ENCODE peak calls at places on chromosomes 5 and 9, in five cellular contexts. One of them, this sample, is unnamed.

GRCh38 chr5:154611341-154611767 is 133.3 kb upstream of the HAND1 start:
- DNase-seq in tibial artery: no peak
- DNase-seq in CD4-positive, alpha-beta T cell: no peak
- DNase-seq in iPS DF 6.9: no peak
- DNase-seq in lower lobe of right lung: no peak
- DNase-seq in this sample: no peak

GRCh38 chr5:180558232-180558631 is 33.1 kb downstream of the SCGB3A1 start:
- DNase-seq in tibial artery: no peak
- DNase-seq in CD4-positive, alpha-beta T cell: no peak
- DNase-seq in iPS DF 6.9: no peak
- DNase-seq in lower lobe of right lung: no peak
- DNase-seq in this sample: no peak

GRCh38 chr9:82054264-82055015 is 65.9 kb downstream of the SPATA31D1 start:
- DNase-seq in tibial artery: no peak
- DNase-seq in CD4-positive, alpha-beta T cell: no peak
- DNase-seq in iPS DF 6.9: no peak
- DNase-seq in lower lobe of right lung: no peak
- DNase-seq in this sample: no peak

GRCh38 chr9:99478469-99479027 is 256.5 kb downstream of the SEC61B start:
- DNase-seq in tibial artery: no peak
- DNase-seq in CD4-positive, alpha-beta T cell: no peak
- DNase-seq in iPS DF 6.9: no peak
- DNase-seq in lower lobe of right lung: no peak
- DNase-seq in this sample: no peak

GRCh38 chr5:35963381-35963843 is 25.0 kb upstream of the CAPSL start:
- DNase-seq in tibial artery: no peak
- DNase-seq in CD4-positive, alpha-beta T cell: no peak
- DNase-seq in iPS DF 6.9: no peak
- DNase-seq in lower lobe of right lung: no peak
- DNase-seq in this sample: no peak

GRCh38 chr9:88535932-88536324 is 950 bp downstream of the NXNL2 start:
- DNase-seq in tibial artery: peak; percentile 33
- DNase-seq in CD4-positive, alpha-beta T cell: no peak
- DNase-seq in iPS DF 6.9: no peak
- DNase-seq in lower lobe of right lung: no peak
- DNase-seq in this sample: no peak

GRCh38 chr5:157917909-157918809 is 59.2 kb upstream of the CLINT1 start:
- DNase-seq in tibial artery: peak; percentile 54
- DNase-seq in CD4-positive, alpha-beta T cell: peak; percentile 43
- DNase-seq in iPS DF 6.9: peak; percentile 48
- DNase-seq in lower lobe of right lung: peak; percentile 70
- DNase-seq in this sample: peak; percentile 56

GRCh38 chr9:71929223-71929622 is 17.8 kb downstream of the C9orf85 start:
- DNase-seq in tibial artery: no peak
- DNase-seq in CD4-positive, alpha-beta T cell: no peak
- DNase-seq in iPS DF 6.9: no peak
- DNase-seq in lower lobe of right lung: no peak
- DNase-seq in this sample: peak; percentile 94

GRCh38 chr5:39740404-39740803 is 315.6 kb upstream of the DAB2 start:
- DNase-seq in tibial artery: no peak
- DNase-seq in CD4-positive, alpha-beta T cell: no peak
- DNase-seq in iPS DF 6.9: no peak
- DNase-seq in lower lobe of right lung: no peak
- DNase-seq in this sample: no peak

GRCh38 chr5:10552183-10553143 is 11.4 kb upstream of the ANKRD33B start:
- DNase-seq in tibial artery: no peak
- DNase-seq in CD4-positive, alpha-beta T cell: no peak
- DNase-seq in iPS DF 6.9: no peak
- DNase-seq in lower lobe of right lung: no peak
- DNase-seq in this sample: peak; percentile 22

GRCh38 chr9:37441776-37442370 is 19.4 kb downstream of the GRHPR start:
- DNase-seq in tibial artery: no peak
- DNase-seq in CD4-positive, alpha-beta T cell: no peak
- DNase-seq in iPS DF 6.9: no peak
- DNase-seq in lower lobe of right lung: no peak
- DNase-seq in this sample: no peak

GRCh38 chr9:37443566-37443965 is 21.1 kb downstream of the GRHPR start:
- DNase-seq in tibial artery: no peak
- DNase-seq in CD4-positive, alpha-beta T cell: no peak
- DNase-seq in iPS DF 6.9: no peak
- DNase-seq in lower lobe of right lung: no peak
- DNase-seq in this sample: no peak

GRCh38 chr9:37445832-37446231 is 19.4 kb downstream of the ZBTB5 start:
- DNase-seq in tibial artery: no peak
- DNase-seq in CD4-positive, alpha-beta T cell: no peak
- DNase-seq in iPS DF 6.9: no peak
- DNase-seq in lower lobe of right lung: no peak
- DNase-seq in this sample: no peak

GRCh38 chr9:37444890-37445289 is 20.4 kb downstream of the ZBTB5 start:
- DNase-seq in tibial artery: no peak
- DNase-seq in CD4-positive, alpha-beta T cell: no peak
- DNase-seq in iPS DF 6.9: no peak
- DNase-seq in lower lobe of right lung: no peak
- DNase-seq in this sample: no peak

DNA sequence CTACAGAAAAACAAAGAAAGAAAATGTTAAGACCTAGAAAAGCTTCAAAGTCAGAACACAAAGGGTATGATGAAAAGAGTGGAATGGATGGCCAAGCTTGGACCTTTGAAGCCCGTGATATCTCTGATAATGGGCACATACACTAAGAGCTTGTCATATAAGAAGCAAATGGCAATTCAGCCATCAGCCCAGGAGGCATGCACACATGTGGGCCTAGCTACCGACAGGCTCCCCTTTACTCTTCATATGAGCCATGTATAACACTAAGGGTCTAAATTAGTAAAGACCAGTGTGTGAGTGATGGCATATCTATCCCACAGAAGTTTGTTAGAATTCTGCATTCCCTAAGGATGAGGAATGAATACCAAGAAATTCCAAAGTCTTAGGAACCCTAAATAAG is 20.1 kb downstream of the GRHPR start:
- DNase-seq in tibial artery: no peak
- DNase-seq in CD4-positive, alpha-beta T cell: no peak
- DNase-seq in iPS DF 6.9: no peak
- DNase-seq in lower lobe of right lung: no peak
- DNase-seq in this sample: no peak
- H3K27ac ChIP-seq in tibial artery: no peak overlapping the region
- H3K27ac ChIP-seq in CD4-positive, alpha-beta T cell: no peak overlapping the region
- H3K27ac ChIP-seq in iPS DF 6.9: no peak overlapping the region
- H3K27ac ChIP-seq in lower lobe of right lung: no peak overlapping the region
- H3K27ac ChIP-seq in this sample: no peak overlapping the region

DNA sequence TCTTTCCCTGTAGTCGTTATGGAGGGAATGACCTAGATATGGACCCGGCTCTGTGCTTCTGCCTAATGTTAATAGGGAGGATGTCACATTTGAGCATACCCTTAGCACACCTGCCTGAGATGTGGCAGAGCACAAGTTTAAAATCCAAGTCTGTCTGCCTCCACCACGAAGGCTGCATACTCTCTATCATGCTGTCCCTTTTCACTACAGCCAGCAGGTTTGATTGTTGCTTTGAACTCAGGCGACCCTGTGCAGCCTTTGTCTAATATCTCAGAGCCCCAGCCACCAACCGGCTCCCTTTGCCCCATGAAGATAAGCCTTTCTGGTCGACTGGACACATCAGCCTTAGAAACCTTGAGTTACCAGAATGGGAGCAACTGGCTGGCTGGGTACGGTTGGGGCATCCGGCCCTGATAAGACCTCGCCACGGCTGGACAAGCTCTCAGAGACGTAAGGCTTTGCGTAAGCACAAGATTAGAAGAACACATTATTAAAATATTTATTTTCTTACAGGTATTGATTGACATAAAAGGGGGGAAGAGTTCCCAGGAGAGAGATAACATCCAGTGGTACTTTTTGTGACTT is 222.0 kb upstream of the TRIM32 start:
- DNase-seq in tibial artery: no peak
- DNase-seq in CD4-positive, alpha-beta T cell: no peak
- DNase-seq in iPS DF 6.9: no peak
- DNase-seq in lower lobe of right lung: no peak
- DNase-seq in this sample: no peak
- H3K27ac ChIP-seq in tibial artery: no peak overlapping the region
- H3K27ac ChIP-seq in CD4-positive, alpha-beta T cell: no peak overlapping the region
- H3K27ac ChIP-seq in iPS DF 6.9: no peak overlapping the region
- H3K27ac ChIP-seq in lower lobe of right lung: no peak overlapping the region
- H3K27ac ChIP-seq in this sample: no peak overlapping the region

DNA sequence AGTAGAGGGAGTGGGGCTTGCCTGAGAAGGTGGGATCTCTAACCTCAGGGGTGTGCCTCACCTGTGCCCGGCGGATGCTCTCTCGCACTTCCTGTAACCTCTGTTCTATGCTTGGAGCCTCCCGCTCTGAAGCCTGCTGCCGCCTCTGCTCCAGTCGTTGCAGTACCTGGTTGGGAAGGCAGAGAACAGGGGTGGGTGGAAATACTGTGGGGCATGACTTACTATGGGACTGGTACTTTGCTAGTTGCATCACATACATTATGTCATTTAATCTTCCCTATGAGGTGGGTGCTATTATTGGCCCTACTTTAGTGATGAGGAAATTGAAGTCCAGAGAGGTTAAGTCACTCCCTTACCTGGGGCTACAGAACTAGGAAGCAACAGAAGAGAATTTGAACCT is 5.2 kb downstream of the FCHSD1 start:
- DNase-seq in tibial artery: no peak
- DNase-seq in CD4-positive, alpha-beta T cell: no peak
- DNase-seq in iPS DF 6.9: no peak
- DNase-seq in lower lobe of right lung: no peak
- DNase-seq in this sample: peak; percentile 27
- H3K27ac ChIP-seq in tibial artery: no peak overlapping the region
- H3K27ac ChIP-seq in CD4-positive, alpha-beta T cell: no peak overlapping the region
- H3K27ac ChIP-seq in iPS DF 6.9: no peak overlapping the region
- H3K27ac ChIP-seq in lower lobe of right lung: no peak overlapping the region
- H3K27ac ChIP-seq in this sample: no peak overlapping the region

DNA sequence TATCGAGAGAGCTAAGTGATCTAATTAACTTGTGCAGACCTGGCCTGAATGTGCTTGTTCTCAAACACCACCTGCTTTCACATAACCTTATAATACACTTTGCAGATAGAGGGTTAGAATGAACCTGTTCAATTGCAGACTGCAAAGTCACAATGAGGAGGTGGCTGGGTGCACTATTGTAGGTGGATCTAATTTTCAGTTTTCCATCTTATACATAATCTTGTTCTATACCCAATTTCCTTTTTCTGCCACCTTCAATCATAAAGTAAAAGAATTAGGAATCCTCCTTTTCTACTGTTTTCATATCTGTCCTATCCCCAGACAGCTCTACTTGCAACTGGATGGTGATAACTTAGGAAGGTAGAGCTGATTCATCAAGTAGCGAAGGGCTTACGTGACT is 68.8 kb upstream of the APC start:
- DNase-seq in tibial artery: no peak
- DNase-seq in CD4-positive, alpha-beta T cell: no peak
- DNase-seq in iPS DF 6.9: no peak
- DNase-seq in lower lobe of right lung: no peak
- DNase-seq in this sample: no peak
- H3K27ac ChIP-seq in tibial artery: no peak overlapping the region
- H3K27ac ChIP-seq in CD4-positive, alpha-beta T cell: no peak overlapping the region
- H3K27ac ChIP-seq in iPS DF 6.9: no peak overlapping the region
- H3K27ac ChIP-seq in lower lobe of right lung: no peak overlapping the region
- H3K27ac ChIP-seq in this sample: no peak overlapping the region

GRCh38 chr5:88051148-88051547 is 217.5 kb downstream of the TMEM161B start:
- DNase-seq in tibial artery: no peak
- DNase-seq in CD4-positive, alpha-beta T cell: no peak
- DNase-seq in iPS DF 6.9: no peak
- DNase-seq in lower lobe of right lung: no peak
- DNase-seq in this sample: no peak

GRCh38 chr5:88045146-88045545 is 223.5 kb downstream of the TMEM161B start:
- DNase-seq in tibial artery: no peak
- DNase-seq in CD4-positive, alpha-beta T cell: no peak
- DNase-seq in iPS DF 6.9: no peak
- DNase-seq in lower lobe of right lung: no peak
- DNase-seq in this sample: no peak

GRCh38 chr5:88049737-88050136 is 218.9 kb downstream of the TMEM161B start:
- DNase-seq in tibial artery: no peak
- DNase-seq in CD4-positive, alpha-beta T cell: no peak
- DNase-seq in iPS DF 6.9: no peak
- DNase-seq in lower lobe of right lung: no peak
- DNase-seq in this sample: no peak

GRCh38 chr5:88045931-88046461 is 222.6 kb downstream of the TMEM161B start:
- DNase-seq in tibial artery: no peak
- DNase-seq in CD4-positive, alpha-beta T cell: no peak
- DNase-seq in iPS DF 6.9: no peak
- DNase-seq in lower lobe of right lung: no peak
- DNase-seq in this sample: no peak

DNA sequence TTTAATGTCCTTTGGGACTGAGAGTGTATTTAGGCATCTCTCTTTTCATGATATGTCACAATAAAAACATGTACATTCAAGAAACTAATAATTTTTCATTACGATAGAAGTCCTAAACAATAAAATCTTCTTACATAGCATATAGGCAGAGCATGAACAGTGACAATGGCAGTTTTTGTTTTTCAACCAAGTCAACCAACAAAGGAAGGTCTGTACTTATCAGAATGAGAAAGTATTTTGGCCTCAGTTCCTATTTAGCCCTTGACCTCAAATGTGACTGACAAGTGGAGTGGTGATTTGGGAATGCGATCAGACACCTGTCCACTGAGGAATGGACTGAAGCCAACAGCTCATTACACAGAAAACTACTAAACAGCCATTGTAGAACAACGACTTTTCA is 219.5 kb downstream of the TMEM161B start:
- DNase-seq in tibial artery: no peak
- DNase-seq in CD4-positive, alpha-beta T cell: no peak
- DNase-seq in iPS DF 6.9: no peak
- DNase-seq in lower lobe of right lung: no peak
- DNase-seq in this sample: no peak
- H3K27ac ChIP-seq in tibial artery: no peak overlapping the region
- H3K27ac ChIP-seq in CD4-positive, alpha-beta T cell: no peak overlapping the region
- H3K27ac ChIP-seq in iPS DF 6.9: no peak overlapping the region
- H3K27ac ChIP-seq in lower lobe of right lung: no peak overlapping the region
- H3K27ac ChIP-seq in this sample: no peak overlapping the region